ENCODE peak calls at places on chromosomes 2 and 18, in ten cellular contexts. One of them, this sample, is unnamed.

GRCh38 chr2:88452151-88452851 is at the start of gene FOXI3:
- DNase-seq in vagina: no peak
- DNase-seq in stomach: no peak
- DNase-seq in transverse colon: no peak
- DNase-seq in HepG2: no peak
- DNase-seq in prostate gland: no peak
- DNase-seq in sigmoid colon: peak; percentile 26
- DNase-seq in HCT116: no peak
- DNase-seq in spleen: no peak
- DNase-seq in upper lobe of left lung: no peak
- DNase-seq in this sample: no peak

GRCh38 chr2:216799873-216800421 is 59.9 kb downstream of the TNP1 start:
- DNase-seq in upper lobe of left lung: no peak
- DNase-seq in vagina: no peak
- DNase-seq in prostate gland: no peak
- DNase-seq in HCT116: no peak
- DNase-seq in sigmoid colon: peak; percentile 91
- DNase-seq in HepG2: no peak
- DNase-seq in stomach: no peak
- DNase-seq in transverse colon: peak; percentile 17
- DNase-seq in spleen: no peak
- DNase-seq in this sample: no peak

GRCh38 chr2:64781991-64782390 is 128.3 kb upstream of the SERTAD2 start:
- DNase-seq in HCT116: no peak
- DNase-seq in transverse colon: no peak
- DNase-seq in prostate gland: no peak
- DNase-seq in stomach: no peak
- DNase-seq in vagina: no peak
- DNase-seq in upper lobe of left lung: no peak
- DNase-seq in sigmoid colon: no peak
- DNase-seq in spleen: no peak
- DNase-seq in HepG2: no peak
- DNase-seq in this sample: no peak

GRCh38 chr18:67359868-67360838 is 156.4 kb downstream of the DSEL start:
- DNase-seq in stomach: no peak
- DNase-seq in transverse colon: peak; percentile 13
- DNase-seq in prostate gland: no peak
- DNase-seq in HepG2: peak; percentile 29
- DNase-seq in HCT116: no peak
- DNase-seq in spleen: no peak
- DNase-seq in vagina: no peak
- DNase-seq in upper lobe of left lung: no peak
- DNase-seq in sigmoid colon: peak; percentile 81
- DNase-seq in this sample: no peak

GRCh38 chr2:128486640-128487375 is 168.1 kb upstream of the HS6ST1 start:
- DNase-seq in prostate gland: no peak
- DNase-seq in HepG2: no peak
- DNase-seq in sigmoid colon: no peak
- DNase-seq in vagina: peak; percentile 82
- DNase-seq in stomach: no peak
- DNase-seq in HCT116: no peak
- DNase-seq in spleen: no peak
- DNase-seq in transverse colon: no peak
- DNase-seq in upper lobe of left lung: no peak
- DNase-seq in this sample: no peak

GRCh38 chr18:28149810-28150420 is 27.0 kb downstream of the CDH2 start:
- DNase-seq in sigmoid colon: no peak
- DNase-seq in stomach: no peak
- DNase-seq in transverse colon: no peak
- DNase-seq in HepG2: no peak
- DNase-seq in upper lobe of left lung: no peak
- DNase-seq in vagina: no peak
- DNase-seq in HCT116: no peak
- DNase-seq in spleen: no peak
- DNase-seq in prostate gland: no peak
- DNase-seq in this sample: no peak

GRCh38 chr2:83224591-83224990 is 1234.5 kb downstream of the SUCLG1 start:
- DNase-seq in transverse colon: no peak
- DNase-seq in upper lobe of left lung: no peak
- DNase-seq in vagina: no peak
- DNase-seq in spleen: no peak
- DNase-seq in stomach: no peak
- DNase-seq in HCT116: no peak
- DNase-seq in HepG2: no peak
- DNase-seq in sigmoid colon: no peak
- DNase-seq in prostate gland: no peak
- DNase-seq in this sample: no peak

GRCh38 chr2:31333527-31334183 is 80.9 kb downstream of the XDH start:
- DNase-seq in upper lobe of left lung: peak; percentile 77
- DNase-seq in sigmoid colon: peak; percentile 79
- DNase-seq in HCT116: peak; percentile 54
- DNase-seq in prostate gland: peak; percentile 89
- DNase-seq in vagina: no peak
- DNase-seq in stomach: peak; percentile 88
- DNase-seq in HepG2: peak; percentile 66
- DNase-seq in transverse colon: peak; percentile 83
- DNase-seq in spleen: peak; percentile 90
- DNase-seq in this sample: peak; percentile 32

GRCh38 chr18:3230401-3231334 is 10.9 kb upstream of the MYOM1 start:
- DNase-seq in upper lobe of left lung: peak; percentile 69
- DNase-seq in transverse colon: peak; percentile 52
- DNase-seq in HepG2: no peak
- DNase-seq in stomach: no peak
- DNase-seq in prostate gland: no peak
- DNase-seq in sigmoid colon: no peak
- DNase-seq in vagina: no peak
- DNase-seq in HCT116: no peak
- DNase-seq in spleen: no peak
- DNase-seq in this sample: no peak
- TF ChIP-seq POLR2A in upper lobe of left lung: no peak
- TF ChIP-seq POLR2A in transverse colon: no peak
- TF ChIP-seq POLR2A in HepG2: no peak
- TF ChIP-seq POLR2A in stomach: no peak
- TF ChIP-seq POLR2A in prostate gland: no peak
- TF ChIP-seq POLR2A in sigmoid colon: no peak
- TF ChIP-seq POLR2A in vagina: no peak
- TF ChIP-seq POLR2A in HCT116: no peak
- TF ChIP-seq POLR2A in spleen: no peak
- TF ChIP-seq POLR2A in this sample: no peak

GRCh38 chr2:23299796-23300195 is 85.2 kb upstream of the KLHL29 start:
- DNase-seq in HepG2: no peak
- DNase-seq in sigmoid colon: no peak
- DNase-seq in prostate gland: no peak
- DNase-seq in transverse colon: no peak
- DNase-seq in vagina: no peak
- DNase-seq in stomach: no peak
- DNase-seq in spleen: no peak
- DNase-seq in upper lobe of left lung: no peak
- DNase-seq in HCT116: no peak
- DNase-seq in this sample: no peak

GRCh38 chr2:23298551-23298950 is 86.4 kb upstream of the KLHL29 start:
- DNase-seq in sigmoid colon: no peak
- DNase-seq in upper lobe of left lung: no peak
- DNase-seq in transverse colon: no peak
- DNase-seq in prostate gland: no peak
- DNase-seq in vagina: no peak
- DNase-seq in HepG2: no peak
- DNase-seq in HCT116: no peak
- DNase-seq in spleen: no peak
- DNase-seq in stomach: no peak
- DNase-seq in this sample: no peak

GRCh38 chr2:23301151-23301550 is 83.8 kb upstream of the KLHL29 start:
- DNase-seq in transverse colon: no peak
- DNase-seq in upper lobe of left lung: no peak
- DNase-seq in vagina: no peak
- DNase-seq in HCT116: no peak
- DNase-seq in HepG2: no peak
- DNase-seq in prostate gland: no peak
- DNase-seq in stomach: no peak
- DNase-seq in sigmoid colon: no peak
- DNase-seq in spleen: no peak
- DNase-seq in this sample: no peak
- TF ChIP-seq POLR2AphosphoS5 in transverse colon: no peak
- TF ChIP-seq POLR2AphosphoS5 in upper lobe of left lung: no peak
- TF ChIP-seq POLR2AphosphoS5 in vagina: no peak
- TF ChIP-seq POLR2AphosphoS5 in HCT116: no peak
- TF ChIP-seq POLR2AphosphoS5 in HepG2: no peak
- TF ChIP-seq POLR2AphosphoS5 in prostate gland: no peak
- TF ChIP-seq POLR2AphosphoS5 in stomach: no peak
- TF ChIP-seq POLR2AphosphoS5 in sigmoid colon: no peak
- TF ChIP-seq POLR2AphosphoS5 in spleen: no peak
- TF ChIP-seq POLR2AphosphoS5 in this sample: no peak

GRCh38 chr2:69177785-69178636 is 165.0 kb downstream of the ANTXR1 start:
- DNase-seq in HepG2: peak; percentile 99
- DNase-seq in stomach: peak; percentile 78
- DNase-seq in prostate gland: peak; percentile 33
- DNase-seq in sigmoid colon: peak; percentile 97
- DNase-seq in upper lobe of left lung: peak; percentile 94
- DNase-seq in spleen: peak; percentile 95
- DNase-seq in HCT116: peak; percentile 75
- DNase-seq in transverse colon: peak; percentile 80
- DNase-seq in vagina: no peak
- DNase-seq in this sample: no peak
- TF ChIP-seq POLR2A in HepG2: peak; percentile 82
- TF ChIP-seq POLR2A in stomach: no peak
- TF ChIP-seq POLR2A in prostate gland: no peak
- TF ChIP-seq POLR2A in sigmoid colon: no peak
- TF ChIP-seq POLR2A in upper lobe of left lung: no peak
- TF ChIP-seq POLR2A in spleen: no peak
- TF ChIP-seq POLR2A in HCT116: no peak
- TF ChIP-seq POLR2A in transverse colon: peak; percentile 23
- TF ChIP-seq POLR2A in vagina: peak; percentile 34
- TF ChIP-seq POLR2A in this sample: no peak

GRCh38 chr2:2740238-2740775 is 409.2 kb upstream of the MYT1L start:
- DNase-seq in upper lobe of left lung: no peak
- DNase-seq in stomach: no peak
- DNase-seq in vagina: no peak
- DNase-seq in HepG2: no peak
- DNase-seq in sigmoid colon: no peak
- DNase-seq in spleen: peak; percentile 18
- DNase-seq in prostate gland: no peak
- DNase-seq in HCT116: no peak
- DNase-seq in transverse colon: no peak
- DNase-seq in this sample: no peak

GRCh38 chr2:2742745-2743144 is 411.7 kb upstream of the MYT1L start:
- DNase-seq in stomach: no peak
- DNase-seq in HepG2: no peak
- DNase-seq in sigmoid colon: no peak
- DNase-seq in vagina: no peak
- DNase-seq in HCT116: no peak
- DNase-seq in prostate gland: no peak
- DNase-seq in transverse colon: no peak
- DNase-seq in spleen: no peak
- DNase-seq in upper lobe of left lung: no peak
- DNase-seq in this sample: no peak

GRCh38 chr2:2746731-2747130 is 415.7 kb upstream of the MYT1L start:
- DNase-seq in HepG2: no peak
- DNase-seq in prostate gland: no peak
- DNase-seq in spleen: peak; percentile 22
- DNase-seq in transverse colon: no peak
- DNase-seq in stomach: no peak
- DNase-seq in HCT116: no peak
- DNase-seq in upper lobe of left lung: no peak
- DNase-seq in vagina: no peak
- DNase-seq in sigmoid colon: no peak
- DNase-seq in this sample: no peak

GRCh38 chr2:2744958-2745715 is 414.1 kb upstream of the MYT1L start:
- DNase-seq in vagina: no peak
- DNase-seq in stomach: no peak
- DNase-seq in upper lobe of left lung: no peak
- DNase-seq in HCT116: no peak
- DNase-seq in prostate gland: no peak
- DNase-seq in HepG2: no peak
- DNase-seq in spleen: peak; percentile 51
- DNase-seq in transverse colon: no peak
- DNase-seq in sigmoid colon: no peak
- DNase-seq in this sample: no peak

GRCh38 chr2:2743164-2743571 is 412.1 kb upstream of the MYT1L start:
- DNase-seq in vagina: no peak
- DNase-seq in upper lobe of left lung: no peak
- DNase-seq in transverse colon: no peak
- DNase-seq in HCT116: no peak
- DNase-seq in sigmoid colon: peak; percentile 80
- DNase-seq in prostate gland: no peak
- DNase-seq in HepG2: no peak
- DNase-seq in stomach: no peak
- DNase-seq in spleen: peak; percentile 69
- DNase-seq in this sample: no peak
- TF ChIP-seq POLR2AphosphoS5 in vagina: no peak
- TF ChIP-seq POLR2AphosphoS5 in upper lobe of left lung: no peak
- TF ChIP-seq POLR2AphosphoS5 in transverse colon: no peak
- TF ChIP-seq POLR2AphosphoS5 in HCT116: no peak
- TF ChIP-seq POLR2AphosphoS5 in sigmoid colon: peak; percentile 31
- TF ChIP-seq POLR2AphosphoS5 in prostate gland: no peak
- TF ChIP-seq POLR2AphosphoS5 in HepG2: no peak
- TF ChIP-seq POLR2AphosphoS5 in stomach: no peak
- TF ChIP-seq POLR2AphosphoS5 in spleen: no peak
- TF ChIP-seq POLR2AphosphoS5 in this sample: no peak

GRCh38 chr18:666628-667027 is 9.2 kb downstream of the TYMS start:
- DNase-seq in transverse colon: no peak
- DNase-seq in vagina: no peak
- DNase-seq in HepG2: no peak
- DNase-seq in stomach: no peak
- DNase-seq in sigmoid colon: no peak
- DNase-seq in prostate gland: no peak
- DNase-seq in spleen: no peak
- DNase-seq in HCT116: no peak
- DNase-seq in upper lobe of left lung: no peak
- DNase-seq in this sample: no peak
- TF ChIP-seq POLR2A in transverse colon: no peak
- TF ChIP-seq POLR2A in vagina: no peak
- TF ChIP-seq POLR2A in HepG2: no peak
- TF ChIP-seq POLR2A in stomach: no peak
- TF ChIP-seq POLR2A in sigmoid colon: no peak
- TF ChIP-seq POLR2A in prostate gland: no peak
- TF ChIP-seq POLR2A in spleen: no peak
- TF ChIP-seq POLR2A in HCT116: no peak
- TF ChIP-seq POLR2A in upper lobe of left lung: no peak
- TF ChIP-seq POLR2A in this sample: no peak

GRCh38 chr2:215698566-215698965 is 262.7 kb upstream of the FN1 start:
- DNase-seq in prostate gland: no peak
- DNase-seq in vagina: no peak
- DNase-seq in transverse colon: no peak
- DNase-seq in spleen: no peak
- DNase-seq in sigmoid colon: no peak
- DNase-seq in upper lobe of left lung: peak; percentile 36
- DNase-seq in HepG2: no peak
- DNase-seq in HCT116: no peak
- DNase-seq in stomach: no peak
- DNase-seq in this sample: no peak
- TF ChIP-seq POLR2AphosphoS5 in prostate gland: no peak
- TF ChIP-seq POLR2AphosphoS5 in vagina: no peak
- TF ChIP-seq POLR2AphosphoS5 in transverse colon: no peak
- TF ChIP-seq POLR2AphosphoS5 in spleen: no peak
- TF ChIP-seq POLR2AphosphoS5 in sigmoid colon: peak; percentile 12
- TF ChIP-seq POLR2AphosphoS5 in upper lobe of left lung: peak; percentile 26
- TF ChIP-seq POLR2AphosphoS5 in HepG2: no peak
- TF ChIP-seq POLR2AphosphoS5 in HCT116: no peak
- TF ChIP-seq POLR2AphosphoS5 in stomach: no peak
- TF ChIP-seq POLR2AphosphoS5 in this sample: no peak